ENCODE peak calls at places on chromosomes 16 and 17, in five cellular contexts. E, U, V, W and K are unnamed samples.

GRCh38 chr17:71628306-71628705 is 492.5 kb upstream of the SOX9 start:
- DNase-seq in E (no peak), U (no peak), V (no peak), W (no peak), K (no peak)

GRCh38 chr17:59513934-59514841 is 51.2 kb upstream of the DHX40 start:
- DNase-seq in V (peak), U (no peak), E (no peak), W (no peak), K (peak)

GRCh38 chr17:8837438-8838075 is 29.9 kb downstream of the PIK3R6 start:
- DNase-seq in U (no peak), W (no peak), V (no peak), E (no peak), K (peak)

GRCh38 chr17:63263053-63263452 is 183.1 kb downstream of the CYB561 start:
- DNase-seq in E (no peak), W (no peak), V (no peak), U (no peak), K (no peak)

GRCh38 chr16:68492501-68493411 is 44.4 kb upstream of the SMPD3 start:
- DNase-seq in V (no peak), U (no peak), W (no peak), E (no peak), K (peak)

GRCh38 chr16:89547291-89547690 is 13.2 kb upstream of the RPL13 start:
- DNase-seq in W (no peak), U (no peak), E (no peak), V (no peak), K (no peak)

GRCh38 chr17:8935194-8935593 is 30.3 kb downstream of the PIK3R5 start:
- DNase-seq in V (no peak), E (peak), U (peak), W (no peak), K (no peak)

GRCh38 chr17:82832411-82832810 is 7.4 kb downstream of the ZNF750 start:
- DNase-seq in W (no peak), E (no peak), V (no peak), U (no peak), K (peak)

GRCh38 chr16:84040823-84041391 is 1.7 kb downstream of the SLC38A8 start:
- DNase-seq in V (peak), W (no peak), E (no peak), U (no peak), K (peak)

GRCh38 chr17:79658811-79659207 is 48.0 kb upstream of the RBFOX3 start:
- DNase-seq in W (no peak), U (no peak), E (no peak), V (no peak), K (peak)

GRCh38 chr16:65388592-65388991 is 266.7 kb upstream of the CDH11 start:
- DNase-seq in V (no peak), U (no peak), E (no peak), W (no peak), K (no peak)

GRCh38 chr17:28916302-28916934 is 13.5 kb upstream of the DHRS13 start:
- DNase-seq in W (no peak), E (no peak), V (no peak), U (no peak), K (peak)

GRCh38 chr16:79508294-79508693 is 92.2 kb downstream of the MAF start:
- DNase-seq in V (no peak), W (no peak), U (no peak), E (no peak), K (no peak)